ENCODE peak calls at places on chromosomes 11 and 22, in four cellular contexts. M is PC-9, N is heart left ventricle, R is mammary epithelial cell. L is an unnamed sample.

GRCh38 chr22:47371263-47372090 is 609.0 kb downstream of the TBC1D22A start:
- DNase-seq in M (no peak), N (no peak), R (no peak), L (no peak)

GRCh38 chr11:66868726-66869291 is 11.9 kb downstream of the LRFN4 start:
- DNase-seq in M (no peak), N (no peak), R (peak; percentile 43), L (no peak)

GRCh38 chr11:5509803-5510202 is at the start of gene UBQLN3:
- DNase-seq in M (no peak), N (no peak), R (no peak), L (no peak)

GRCh38 chr11:73565804-73566203 is 32.1 kb downstream of the FAM168A start:
- DNase-seq in M (no peak), N (no peak), R (no peak), L (peak; percentile 8)

GRCh38 chr11:100687630-100688395 is 725 bp downstream of the ARHGAP42 start:
- DNase-seq in M (peak; percentile 62), N (peak; percentile 55), R (peak; percentile 79), L (peak; percentile 70)

GRCh38 chr22:24699861-24700260 is 74.7 kb downstream of the PIWIL3 start:
- DNase-seq in M (no peak), N (no peak), R (no peak), L (no peak)

GRCh38 chr11:66607126-66607834 is 9.2 kb upstream of the RBM14 start:
- DNase-seq in M (no peak), N (peak; percentile 66), R (peak; percentile 56), L (no peak)

GRCh38 chr11:27558401-27558800 is 51.8 kb upstream of the LIN7C start:
- DNase-seq in M (no peak), N (no peak), R (no peak), L (no peak)

GRCh38 chr11:64385953-64386704 is 27.2 kb downstream of the RPS6KA4 start:
- DNase-seq in M (peak; percentile 81), N (no peak), R (peak; percentile 83), L (no peak)

GRCh38 chr22:21628386-21629261 is 1.2 kb downstream of the YDJC start:
- DNase-seq in M (no peak), N (no peak), R (no peak), L (no peak)

GRCh38 chr22:29798318-29798717 is 31.1 kb downstream of the UQCR10 start:
- DNase-seq in M (no peak), N (no peak), R (no peak), L (peak; percentile 57)

GRCh38 chr22:49838771-49839717 is 11.4 kb upstream of the BRD1 start:
- DNase-seq in M (no peak), N (no peak), R (peak; percentile 21), L (no peak)

GRCh38 chr11:128448487-128448886 is 138.9 kb downstream of the ETS1 start:
- DNase-seq in M (peak; percentile 81), N (no peak), R (peak; percentile 99), L (no peak)

GRCh38 chr11:43989162-43989961 is 46.9 kb downstream of the C11orf96 start:
- DNase-seq in M (no peak), N (peak; percentile 86), R (no peak), L (peak; percentile 64)

GRCh38 chr11:70552441-70553150 is 154.3 kb downstream of the CTTN start:
- DNase-seq in M (no peak), N (no peak), R (no peak), L (no peak)

GRCh38 chr11:111077938-111078337 is 167.6 kb upstream of the POU2AF2 start:
- DNase-seq in M (no peak), N (no peak), R (peak; percentile 40), L (peak; percentile 6)

GRCh38 chr11:103737791-103738190 is 298.6 kb upstream of the DDI1 start:
- DNase-seq in M (no peak), N (peak; percentile 61), R (no peak), L (no peak)

GRCh38 chr11:97738751-97739150 is 1282.0 kb upstream of the CNTN5 start:
- DNase-seq in M (no peak), N (no peak), R (no peak), L (no peak)

GRCh38 chr11:69891421-69892236 is 72.4 kb upstream of the FGF3 start:
- DNase-seq in M (peak; percentile 77), N (no peak), R (no peak), L (no peak)

GRCh38 chr22:48577014-48577690 is 1250.5 kb downstream of the BRD1 start:
- DNase-seq in M (no peak), N (peak; percentile 17), R (no peak), L (no peak)

GRCh38 chr22:44161673-44162072 is 19.1 kb upstream of the PARVG start:
- DNase-seq in M (no peak), N (no peak), R (no peak), L (no peak)

GRCh38 chr22:20579273-20580120 is 72.1 kb downstream of the MED15 start:
- DNase-seq in M (no peak), N (no peak), R (no peak), L (no peak)

GRCh38 chr11:64356498-64357411 is 2.2 kb upstream of the RPS6KA4 start:
- DNase-seq in M (peak; percentile 67), N (no peak), R (no peak), L (peak; percentile 78)

GRCh38 chr11:85406841-85407240 is 220.3 kb downstream of the DLG2 start:
- DNase-seq in M (no peak), N (no peak), R (no peak), L (no peak)

GRCh38 chr22:43798492-43798891 is 13.6 kb downstream of the EFCAB6 start:
- DNase-seq in M (no peak), N (no peak), R (no peak), L (no peak)

GRCh38 chr11:56700242-56700918 is 1.5 kb downstream of the OR9G1 start:
- DNase-seq in M (no peak), N (no peak), R (peak; percentile 87), L (peak; percentile 5)

GRCh38 chr11:126153006-126153405 is 58.4 kb downstream of the RPUSD4 start:
- DNase-seq in M (no peak), N (no peak), R (no peak), L (no peak)

GRCh38 chr11:57379732-57380131 is 1.2 kb downstream of the PRG3 start:
- DNase-seq in M (peak; percentile 38), N (no peak), R (no peak), L (no peak)

GRCh38 chr11:121236115-121237001 is 56.2 kb upstream of the SC5D start:
- DNase-seq in M (no peak), N (no peak), R (no peak), L (peak; percentile 78)

GRCh38 chr22:17946691-17947367 is 77.5 kb downstream of the MICAL3 start:
- DNase-seq in M (no peak), N (peak; percentile 52), R (peak; percentile 33), L (no peak)

GRCh38 chr11:120343429-120343828 is 7.2 kb downstream of the ARHGEF12 start:
- DNase-seq in M (no peak), N (no peak), R (no peak), L (no peak)

GRCh38 chr11:124446926-124447325 is 1.4 kb upstream of the OR8B8 start:
- DNase-seq in M (no peak), N (no peak), R (peak; percentile 1), L (no peak)

GRCh38 chr11:1340111-1340510 is 30.7 kb upstream of the TOLLIP start:
- DNase-seq in M (no peak), N (no peak), R (no peak), L (no peak)

GRCh38 chr22:40040927-40041326 is 46.2 kb downstream of the FAM83F start:
- DNase-seq in M (peak; percentile 41), N (peak; percentile 68), R (peak; percentile 67), L (peak; percentile 87)

DNA sequence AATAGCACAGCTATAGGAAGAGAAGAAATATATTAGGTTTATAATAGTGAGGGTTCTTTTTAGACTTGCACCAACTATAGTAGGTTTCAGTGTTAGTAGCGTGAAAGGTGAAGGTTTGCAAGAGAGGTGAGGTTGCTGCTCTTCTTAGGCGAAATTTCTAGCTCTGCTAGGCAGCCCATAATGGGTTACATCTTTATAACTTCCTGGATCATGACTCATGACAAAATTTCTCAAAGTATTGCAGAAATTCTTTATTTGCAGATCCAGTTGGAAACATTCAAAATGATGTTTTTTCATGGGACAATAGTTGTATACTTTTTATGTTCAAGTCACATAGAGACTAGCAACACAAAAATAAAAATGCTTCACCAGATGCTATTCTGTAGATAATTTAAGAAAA is 260.0 kb downstream of the SOX6 start:
- DNase-seq in M (no peak), N (no peak), R (no peak), L (no peak)
- H3K27ac ChIP-seq in M (no peak overlapping the region), N (no peak overlapping the region), R (no peak overlapping the region), L (no peak overlapping the region)

DNA sequence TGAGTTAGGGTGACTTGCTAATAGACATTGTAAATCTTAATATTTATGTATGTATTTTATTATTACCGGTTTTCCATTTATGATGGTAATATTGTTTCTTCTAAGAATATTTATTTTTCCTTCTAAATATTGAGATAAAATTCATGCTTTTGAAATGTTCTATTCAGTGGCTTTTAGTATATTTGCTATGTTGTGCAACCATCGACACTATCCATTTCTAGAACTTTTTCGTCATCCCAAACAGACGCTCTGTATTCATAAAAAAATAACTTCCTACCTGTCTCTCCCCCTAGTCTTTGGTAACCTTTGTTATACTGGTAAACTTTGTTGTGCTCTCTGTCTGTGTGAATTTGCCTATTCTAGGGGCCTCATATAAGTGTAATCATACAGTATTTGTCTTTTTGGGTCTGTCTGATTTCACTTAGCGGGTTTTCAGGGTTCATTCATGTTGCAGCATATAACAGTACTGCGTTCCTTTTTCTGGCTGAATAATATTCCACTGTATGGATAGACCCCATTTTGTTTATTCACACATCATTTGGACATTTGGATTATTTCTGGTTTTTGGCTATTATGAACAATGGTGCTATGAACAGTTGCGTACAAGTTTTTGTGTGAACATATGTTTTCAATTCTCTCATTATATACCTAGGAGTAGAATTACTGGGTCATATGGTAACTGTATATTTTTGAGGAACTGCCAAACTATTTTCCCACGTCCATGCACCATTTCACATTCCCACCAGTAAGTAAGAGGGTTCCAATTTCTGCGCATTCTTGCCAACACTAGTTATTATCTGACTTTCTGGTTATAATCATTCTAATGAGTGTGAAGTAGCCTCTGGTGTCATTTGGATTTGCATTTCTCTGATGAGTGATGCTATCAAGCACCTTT is 15.9 kb downstream of the NEAT1 start:
- DNase-seq in M (no peak), N (no peak), R (no peak), L (no peak)
- H3K4me1 ChIP-seq in M (peaks cover 50% of the 10 kb centered on the region), N (peaks cover 91% of the 10 kb centered on the region), R (peaks cover 17% of the 10 kb centered on the region), L (peaks cover 3% of the 10 kb centered on the region)

GRCh38 chr11:112942966-112943643 is 18.1 kb upstream of the NCAM1 start:
- DNase-seq in M (no peak), N (no peak), R (no peak), L (no peak)

DNA sequence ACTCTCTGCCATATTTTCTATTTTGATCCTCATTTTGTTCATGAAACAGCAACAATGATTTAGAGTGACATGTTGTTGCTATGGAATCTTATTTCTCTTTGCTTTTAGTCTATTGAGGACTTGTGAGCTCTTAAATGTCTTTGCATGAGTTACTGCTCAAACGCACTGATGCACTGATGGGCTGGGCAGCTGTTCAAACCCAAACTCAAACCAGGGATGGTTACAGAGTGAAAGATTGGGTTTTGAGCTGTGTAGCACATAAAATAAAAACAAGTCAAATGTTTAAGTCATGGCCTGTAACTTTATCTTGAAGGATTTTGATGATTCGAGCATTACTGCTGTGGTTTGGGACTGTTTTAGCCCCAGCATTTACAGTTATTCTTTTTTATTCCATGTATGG is 20.1 kb upstream of the NCAM1 start:
- DNase-seq in M (no peak), N (no peak), R (no peak), L (no peak)
- H3K27ac ChIP-seq in M (no peak overlapping the region), N (no peak overlapping the region), R (no peak overlapping the region), L (no peak overlapping the region)

DNA sequence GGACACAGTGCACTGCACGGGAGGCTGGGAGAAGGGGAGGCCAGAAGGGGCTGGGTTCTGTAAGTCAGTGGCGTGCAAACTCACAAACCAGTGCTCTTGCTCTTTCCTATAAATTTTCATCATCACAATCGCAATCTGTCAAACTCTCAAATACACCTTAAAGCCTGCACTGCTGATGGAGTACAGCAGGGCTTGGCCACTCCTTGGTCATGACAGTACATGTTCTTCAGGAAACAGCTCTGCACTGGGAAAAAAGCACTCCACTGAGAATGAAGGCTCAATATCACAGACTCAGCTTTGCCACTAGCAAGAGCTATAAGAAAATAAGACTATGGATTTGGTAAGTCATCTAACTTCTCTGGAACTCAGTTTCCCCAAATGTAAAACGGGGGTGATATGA is 111.0 kb downstream of the RBFOX2 start:
- DNase-seq in M (no peak), N (no peak), R (peak; percentile 61), L (no peak)
- H3K4me1 ChIP-seq in M (peaks cover 60% of the 10 kb centered on the region), N (peaks cover 97% of the 10 kb centered on the region), R (peaks cover 59% of the 10 kb centered on the region), L (peaks cover 12% of the 10 kb centered on the region)